ENCODE peak calls at places on chromosomes 13 and 19, in five cellular contexts. X is GM12878, L is SK-N-SH, Q is HepG2, N is K562. D is an unnamed sample.

GRCh38 chr19:18204394-18205179 is 745 bp upstream of the RAB3A start:
- DNase-seq in X (no peak), L (peak), Q (no peak), N (no peak), D (no peak)

GRCh38 chr13:94712287-94712811 is at the start of gene SOX21:
- DNase-seq in X (no peak), L (no peak), Q (no peak), N (no peak), D (peak)

GRCh38 chr19:13887529-13887928 is 10.6 kb downstream of the NANOS3 start:
- DNase-seq in X (no peak), L (no peak), Q (no peak), N (no peak), D (no peak)

GRCh38 chr19:632228-633067 is 889 bp downstream of the POLRMT start:
- DNase-seq in X (no peak), L (peak), Q (peak), N (peak), D (peak)

GRCh38 chr19:37594982-37595382 is 306 bp downstream of the ZNF540 start:
- DNase-seq in X (peak), L (no peak), Q (no peak), N (peak), D (no peak)

GRCh38 chr19:34837262-34837661 is 64.2 kb upstream of the ZNF599 start:
- DNase-seq in X (no peak), L (peak), Q (no peak), N (no peak), D (no peak)

GRCh38 chr13:61414136-61414535 is 1.5 kb downstream of the PCDH20 start:
- DNase-seq in X (no peak), L (peak), Q (no peak), N (no peak), D (peak)

GRCh38 chr13:107865643-107866006 is 349.7 kb downstream of the LIG4 start:
- DNase-seq in X (no peak), L (no peak), Q (no peak), N (no peak), D (no peak)

GRCh38 chr13:72258340-72258981 is 391.5 kb upstream of the DACH1 start:
- DNase-seq in X (no peak), L (no peak), Q (no peak), N (no peak), D (no peak)

GRCh38 chr19:33226550-33227241 is 1.0 kb upstream of the SLC7A10 start:
- DNase-seq in X (no peak), L (peak), Q (no peak), N (no peak), D (no peak)

GRCh38 chr19:13155472-13156284 is 5.5 kb downstream of the IER2 start:
- DNase-seq in X (no peak), L (peak), Q (peak), N (peak), D (no peak)

GRCh38 chr13:85995788-85996418 is 196.7 kb upstream of the SLITRK6 start:
- DNase-seq in X (no peak), L (no peak), Q (no peak), N (no peak), D (peak)

GRCh38 chr13:76720827-76721226 is 165.4 kb downstream of the KCTD12 start:
- DNase-seq in X (no peak), L (no peak), Q (no peak), N (no peak), D (no peak)

GRCh38 chr19:2981898-2982297 is 4.5 kb downstream of the TLE6 start:
- DNase-seq in X (no peak), L (no peak), Q (no peak), N (no peak), D (no peak)

GRCh38 chr13:100800283-100800875 is 125.8 kb upstream of the TMTC4 start:
- DNase-seq in X (no peak), L (no peak), Q (no peak), N (no peak), D (no peak)

GRCh38 chr19:48551437-48552302 is at the start of gene SULT2B1:
- DNase-seq in X (no peak), L (peak), Q (no peak), N (no peak), D (no peak)
- TF ChIP-seq FOXM1 in X (no peak), L (no peak), Q (no peak), N (no peak), D (no peak)

GRCh38 chr13:79354285-79354684 is 51.8 kb downstream of the RBM26 start:
- DNase-seq in X (no peak), L (no peak), Q (no peak), N (no peak), D (no peak)
- TF ChIP-seq FOXM1 in X (no peak), L (no peak), Q (no peak), N (no peak), D (no peak)

DNA sequence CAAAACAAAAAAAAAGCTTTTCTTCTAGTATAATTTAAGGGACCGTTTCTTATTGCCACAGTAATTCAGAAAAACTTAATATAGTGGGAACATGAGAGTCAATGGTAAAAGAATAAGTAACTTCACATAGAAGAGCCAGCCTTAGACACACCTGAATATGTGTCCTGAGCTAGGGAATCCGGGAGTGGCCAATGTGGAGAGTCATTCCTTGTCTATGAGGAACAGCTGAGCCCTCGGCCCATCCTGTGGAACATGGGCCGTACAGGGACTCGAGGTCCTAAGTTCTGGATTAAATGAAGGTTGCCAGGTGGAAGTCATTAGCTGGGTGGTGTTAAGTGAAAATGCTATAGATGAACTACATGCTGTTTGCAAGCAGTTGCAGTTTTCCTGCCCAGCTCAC is 32.2 kb downstream of the EFNB2 start:
- DNase-seq in X (no peak), L (no peak), Q (no peak), N (no peak), D (no peak)
- TF ChIP-seq FOXM1 in X (no peak), L (no peak), Q (no peak), N (no peak), D (no peak)

GRCh38 chr19:41064974-41065569 is 23.2 kb upstream of the CYP2A13 start:
- DNase-seq in X (no peak), L (peak), Q (no peak), N (peak), D (peak)
- TF ChIP-seq FOXM1 in X (no peak), L (no peak), Q (no peak), N (no peak), D (no peak)

DNA sequence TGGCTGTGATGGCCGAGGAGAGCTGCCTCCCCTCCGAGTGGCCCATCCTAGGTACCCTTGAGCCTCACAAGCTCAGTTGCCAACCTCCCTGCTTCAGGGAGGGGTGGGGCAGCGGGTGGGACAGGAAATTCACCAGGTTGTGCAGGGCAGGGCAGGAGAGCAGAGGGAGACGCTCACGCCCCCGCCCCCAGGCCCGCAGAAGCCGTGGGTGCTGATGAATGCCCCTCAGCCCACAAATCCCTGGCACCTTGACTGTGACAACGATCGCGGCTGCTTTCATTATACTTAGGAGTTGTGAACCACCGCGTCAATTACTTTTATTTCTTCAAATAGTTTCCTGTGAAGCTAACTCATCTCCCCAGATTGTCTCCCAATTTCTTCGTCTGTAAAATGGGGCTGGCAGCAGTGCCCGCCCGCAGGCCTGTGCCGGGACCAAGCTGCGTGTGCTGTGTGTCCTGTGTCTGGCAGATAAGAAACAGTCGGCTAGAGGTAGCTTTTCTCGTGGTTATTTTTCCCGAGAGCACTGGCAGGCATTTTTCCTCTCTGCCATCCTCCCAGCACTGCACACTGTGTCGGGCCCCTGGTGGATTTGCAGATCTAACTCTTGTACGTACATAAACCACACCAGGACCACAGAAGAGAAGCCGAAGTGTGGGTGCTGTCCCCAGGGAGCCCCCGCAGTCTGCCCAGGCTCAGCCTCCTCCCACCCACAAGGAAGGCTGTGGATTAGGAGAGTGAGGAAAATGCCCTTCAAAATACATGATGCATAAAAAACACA is 7.9 kb upstream of the RASA3 start:
- DNase-seq in X (no peak), L (no peak), Q (no peak), N (no peak), D (no peak)
- TF ChIP-seq FOXM1 in X (no peak), L (no peak), Q (no peak), N (no peak), D (no peak)

GRCh38 chr19:45638930-45639729 is at the start of gene EML2:
- DNase-seq in X (no peak), L (peak), Q (peak), N (peak), D (no peak)
- TF ChIP-seq FOXM1 in X (no peak), L (no peak), Q (no peak), N (no peak), D (no peak)